ENCODE peak calls at places on chromosome 20, in eight cellular contexts. I is spleen, J is heart left ventricle, H is IMR-90, Z is adrenal gland, T is Peyer's patch, F is HCT116, B is uterus. X is an unnamed sample. For H3K36me3, the result is how much of the 10 kb centered on the place peaks cover.

GRCh38 chr20:51452091-51452613 is 90.4 kb downstream of the NFATC2 start:
- DNase-seq in I (no peak), J (no peak), H (no peak), Z (no peak), T (no peak), F (no peak), B (no peak), X (no peak)

GRCh38 chr20:33704197-33704924 is 15.7 kb downstream of the PXMP4 start:
- DNase-seq in I (no peak), J (no peak), H (no peak), Z (no peak), T (no peak), F (no peak), B (no peak), X (no peak)

GRCh38 chr20:43388267-43389081 is 69.2 kb upstream of the SRSF6 start:
- DNase-seq in I (no peak), J (peak), H (peak), Z (no peak), T (no peak), F (no peak), B (peak), X (peak)

GRCh38 chr20:11373391-11373790 is 544.3 kb upstream of the BTBD3 start:
- DNase-seq in I (no peak), J (no peak), H (no peak), Z (no peak), T (no peak), F (no peak), B (peak), X (peak)

GRCh38 chr20:32285621-32286334 is 8.3 kb downstream of the KIF3B start:
- DNase-seq in I (no peak), J (no peak), H (peak), Z (peak), T (no peak), F (no peak), B (no peak), X (no peak)

GRCh38 chr20:32538526-32538918 is 46.6 kb downstream of the NOL4L start:
- DNase-seq in I (peak), J (no peak), H (no peak), Z (no peak), T (no peak), F (no peak), B (no peak), X (no peak)

GRCh38 chr20:43750774-43751166 is 24.0 kb upstream of the GTSF1L start:
- DNase-seq in I (no peak), J (no peak), H (no peak), Z (no peak), T (no peak), F (no peak), B (no peak), X (no peak)

GRCh38 chr20:58700121-58700780 is 7.7 kb downstream of the NPEPL1 start:
- DNase-seq in I (peak), J (peak), H (peak), Z (peak), T (peak), F (no peak), B (peak), X (no peak)

GRCh38 chr20:45098096-45098773 is 2.7 kb downstream of the KCNS1 start:
- DNase-seq in I (no peak), J (no peak), H (no peak), Z (peak), T (no peak), F (no peak), B (no peak), X (peak)

GRCh38 chr20:24851346-24852019 is 97.6 kb upstream of the CST7 start:
- DNase-seq in I (no peak), J (no peak), H (no peak), Z (no peak), T (no peak), F (no peak), B (no peak), X (no peak)

GRCh38 chr20:59751075-59751711 is 146.9 kb downstream of the PHACTR3 start:
- DNase-seq in I (peak), J (peak), H (peak), Z (peak), T (peak), F (peak), B (peak), X (peak)

GRCh38 chr20:23091741-23092408 is 5.8 kb upstream of the CD93 start:
- DNase-seq in I (no peak), J (no peak), H (no peak), Z (no peak), T (no peak), F (no peak), B (no peak), X (no peak)

GRCh38 chr20:5654557-5654956 is 95.6 kb upstream of the SHLD1 start:
- DNase-seq in I (no peak), J (no peak), H (peak), Z (no peak), T (no peak), F (no peak), B (no peak), X (no peak)

GRCh38 chr20:18323705-18324104 is 35.4 kb downstream of the ZNF133 start:
- DNase-seq in I (no peak), J (no peak), H (no peak), Z (no peak), T (no peak), F (no peak), B (no peak), X (no peak)

GRCh38 chr20:3744806-3745685 is 12.6 kb downstream of the HSPA12B start:
- DNase-seq in I (peak), J (peak), H (no peak), Z (peak), T (peak), F (peak), B (peak), X (peak)

GRCh38 chr20:54177378-54177777 is 3.6 kb upstream of the CYP24A1 start:
- DNase-seq in I (no peak), J (no peak), H (no peak), Z (no peak), T (no peak), F (no peak), B (no peak), X (no peak)

GRCh38 chr20:17735959-17736621 is 36.3 kb downstream of the BANF2 start:
- DNase-seq in I (no peak), J (no peak), H (peak), Z (no peak), T (no peak), F (no peak), B (no peak), X (no peak)

GRCh38 chr20:49983848-49984408 is 1.1 kb downstream of the SNAI1 start:
- DNase-seq in I (no peak), J (peak), H (peak), Z (no peak), T (no peak), F (no peak), B (peak), X (peak)

GRCh38 chr20:33944914-33945313 is 48.8 kb upstream of the RALY start:
- DNase-seq in I (no peak), J (no peak), H (no peak), Z (no peak), T (no peak), F (no peak), B (no peak), X (no peak)

GRCh38 chr20:64244870-64245603 is 10.5 kb upstream of the PCMTD2 start:
- DNase-seq in I (peak), J (no peak), H (no peak), Z (no peak), T (no peak), F (no peak), B (peak), X (no peak)

GRCh38 chr20:17445561-17445960 is 85.6 kb downstream of the BFSP1 start:
- DNase-seq in I (no peak), J (no peak), H (no peak), Z (peak), T (no peak), F (no peak), B (no peak), X (no peak)

GRCh38 chr20:44074252-44075151 is 112.5 kb downstream of the JPH2 start:
- DNase-seq in I (no peak), J (peak), H (peak), Z (peak), T (no peak), F (no peak), B (no peak), X (no peak)

GRCh38 chr20:52193133-52193532 is 1.6 kb upstream of the ZFP64 start:
- DNase-seq in I (no peak), J (no peak), H (no peak), Z (no peak), T (no peak), F (no peak), B (no peak), X (no peak)

GRCh38 chr20:45502561-45502960 is 12.9 kb downstream of the SPINT3 start:
- DNase-seq in I (no peak), J (no peak), H (no peak), Z (no peak), T (no peak), F (no peak), B (no peak), X (no peak)

GRCh38 chr20:34675561-34675960 is 1.3 kb downstream of the PIGU start:
- DNase-seq in I (no peak), J (no peak), H (no peak), Z (no peak), T (no peak), F (no peak), B (no peak), X (no peak)

GRCh38 chr20:44398303-44398702 is 42.8 kb downstream of the HNF4A start:
- DNase-seq in I (no peak), J (no peak), H (peak), Z (no peak), T (no peak), F (no peak), B (no peak), X (no peak)

GRCh38 chr20:53874104-53874503 is 196.3 kb downstream of the BCAS1 start:
- DNase-seq in I (no peak), J (no peak), H (no peak), Z (no peak), T (no peak), F (no peak), B (no peak), X (no peak)

GRCh38 chr20:47506335-47506734 is 4.6 kb downstream of the NCOA3 start:
- DNase-seq in I (no peak), J (no peak), H (no peak), Z (no peak), T (no peak), F (no peak), B (no peak), X (no peak)

GRCh38 chr20:25274481-25274880 is 26.6 kb downstream of the PYGB start:
- DNase-seq in I (peak), J (peak), H (no peak), Z (peak), T (peak), F (no peak), B (peak), X (peak)

GRCh38 chr20:34864216-34864615 is 8.4 kb downstream of the GGT7 start:
- DNase-seq in I (no peak), J (no peak), H (no peak), Z (no peak), T (no peak), F (no peak), B (no peak), X (no peak)

GRCh38 chr20:50267041-50267865 is 76.6 kb downstream of the CEBPB start:
- DNase-seq in I (no peak), J (no peak), H (peak), Z (peak), T (peak), F (peak), B (no peak), X (peak)

GRCh38 chr20:63976980-63977391 is 2.5 kb downstream of the SAMD10 start:
- DNase-seq in I (peak), J (no peak), H (no peak), Z (peak), T (peak), F (no peak), B (no peak), X (no peak)

GRCh38 chr20:46195264-46196038 is 77.3 kb downstream of the CD40 start:
- DNase-seq in I (no peak), J (no peak), H (no peak), Z (no peak), T (no peak), F (no peak), B (no peak), X (no peak)

GRCh38 chr20:44010162-44010704 is 95.6 kb downstream of the TOX2 start:
- DNase-seq in I (no peak), J (no peak), H (no peak), Z (no peak), T (no peak), F (no peak), B (no peak), X (no peak)

GRCh38 chr20:48651271-48651670 is 176.5 kb downstream of the PREX1 start:
- DNase-seq in I (peak), J (no peak), H (no peak), Z (no peak), T (no peak), F (no peak), B (no peak), X (no peak)

GRCh38 chr20:48648482-48649051 is 179.2 kb downstream of the PREX1 start:
- DNase-seq in I (peak), J (peak), H (no peak), Z (peak), T (peak), F (no peak), B (no peak), X (no peak)

GRCh38 chr20:48647873-48648272 is 179.9 kb downstream of the PREX1 start:
- DNase-seq in I (no peak), J (no peak), H (no peak), Z (no peak), T (no peak), F (no peak), B (no peak), X (no peak)

GRCh38 chr20:48649104-48649626 is 178.6 kb downstream of the PREX1 start:
- DNase-seq in I (peak), J (no peak), H (no peak), Z (no peak), T (no peak), F (no peak), B (no peak), X (no peak)

DNA sequence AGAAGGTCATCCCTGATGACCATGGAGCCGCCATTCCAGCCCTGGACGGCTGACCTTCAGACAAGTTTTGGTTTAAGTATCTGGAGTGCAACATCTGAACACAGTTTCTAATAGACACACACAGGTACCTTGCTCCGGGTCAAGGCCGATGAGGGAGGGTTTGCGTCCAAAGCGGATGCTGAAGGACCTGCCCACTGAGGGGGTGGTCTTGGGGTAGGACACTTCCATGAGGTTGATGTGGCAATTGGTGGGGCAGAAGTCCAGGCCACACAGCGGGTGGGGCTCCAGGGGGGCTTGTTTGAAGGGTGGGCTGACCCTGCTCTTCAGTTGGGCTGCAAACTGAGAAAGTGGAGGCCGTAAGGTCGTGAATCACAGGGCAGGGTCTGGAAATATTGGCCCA is 177.9 kb downstream of the PREX1 start:
- DNase-seq in I (peak), J (no peak), H (no peak), Z (no peak), T (no peak), F (no peak), B (no peak), X (no peak)
- H3K36me3 ChIP-seq in I (half or more), J (half or more), H (under half), Z (under half), T (under half), F (under half), B (under half), X (under half)

GRCh38 chr20:16078172-16078898 is 494.9 kb downstream of the KIF16B start:
- DNase-seq in I (no peak), J (no peak), H (no peak), Z (no peak), T (no peak), F (no peak), B (no peak), X (no peak)

GRCh38 chr20:16083639-16084280 is 489.5 kb downstream of the KIF16B start:
- DNase-seq in I (no peak), J (no peak), H (no peak), Z (no peak), T (no peak), F (no peak), B (no peak), X (no peak)

GRCh38 chr20:16082051-16082550 is 491.1 kb downstream of the KIF16B start:
- DNase-seq in I (no peak), J (no peak), H (no peak), Z (no peak), T (no peak), F (no peak), B (no peak), X (no peak)

DNA sequence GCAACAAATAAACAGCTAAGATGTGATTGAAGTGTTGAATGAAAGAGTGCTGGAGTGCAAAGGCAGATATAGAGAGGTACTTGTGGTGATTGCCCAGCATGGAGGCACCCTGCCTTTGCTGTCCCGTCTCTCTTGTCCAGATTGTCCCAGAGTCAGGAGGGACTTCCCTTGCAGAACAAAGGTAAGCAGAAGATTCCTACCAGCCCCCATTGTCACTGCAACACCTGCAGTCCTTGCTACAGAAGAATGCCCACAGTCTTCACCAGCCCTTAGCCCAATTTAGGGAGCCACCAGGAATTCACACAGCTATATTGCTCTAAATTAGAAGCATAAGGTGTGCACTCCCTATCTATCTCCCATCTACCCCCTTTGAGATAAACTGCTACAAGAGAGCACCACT is 491.8 kb downstream of the KIF16B start:
- DNase-seq in I (no peak), J (no peak), H (no peak), Z (no peak), T (no peak), F (no peak), B (no peak), X (no peak)
- TF ChIP-seq POLR2A in I (no peak), J (no peak), H (no peak), Z (no peak), T (no peak), F (no peak), B (no peak), X (no peak)

GRCh38 chr20:19828233-19828632 is 70.2 kb downstream of the RIN2 start:
- DNase-seq in I (no peak), J (no peak), H (peak), Z (no peak), T (no peak), F (peak), B (no peak), X (no peak)
- TF ChIP-seq CTCF in I (peak), J (peak), H (peak), Z (no peak), T (peak), F (peak), B (no peak), X (peak)

DNA sequence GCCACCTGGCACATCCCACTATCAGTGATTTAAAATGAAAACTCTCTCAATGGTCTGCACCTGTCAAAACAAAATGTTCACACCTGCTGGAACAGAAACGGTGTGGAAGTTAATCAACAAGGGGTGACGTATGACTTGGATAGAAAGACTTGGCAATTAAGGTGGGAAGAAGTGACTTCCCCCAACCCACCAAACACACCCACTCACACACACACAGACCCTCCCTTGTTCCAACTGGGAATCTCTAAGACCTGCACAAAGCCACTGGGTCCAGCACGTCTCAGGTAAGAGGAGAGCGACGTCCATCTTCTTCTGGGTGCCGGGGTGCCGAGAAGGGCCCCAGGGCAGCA is 25.1 kb upstream of the TCFL5 start:
- DNase-seq in I (no peak), J (no peak), H (no peak), Z (no peak), T (no peak), F (no peak), B (no peak), X (no peak)
- H3K36me3 ChIP-seq in I (half or more), J (half or more), H (under half), Z (under half), T (under half), F (under half), B (under half), X (under half)

GRCh38 chr20:62364911-62365736 is 2.0 kb downstream of the LAMA5 start:
- DNase-seq in I (no peak), J (peak), H (no peak), Z (peak), T (no peak), F (no peak), B (no peak), X (peak)
- TF ChIP-seq POLR2A in I (no peak), J (peak), H (no peak), Z (peak), T (no peak), F (no peak), B (no peak), X (no peak)

DNA sequence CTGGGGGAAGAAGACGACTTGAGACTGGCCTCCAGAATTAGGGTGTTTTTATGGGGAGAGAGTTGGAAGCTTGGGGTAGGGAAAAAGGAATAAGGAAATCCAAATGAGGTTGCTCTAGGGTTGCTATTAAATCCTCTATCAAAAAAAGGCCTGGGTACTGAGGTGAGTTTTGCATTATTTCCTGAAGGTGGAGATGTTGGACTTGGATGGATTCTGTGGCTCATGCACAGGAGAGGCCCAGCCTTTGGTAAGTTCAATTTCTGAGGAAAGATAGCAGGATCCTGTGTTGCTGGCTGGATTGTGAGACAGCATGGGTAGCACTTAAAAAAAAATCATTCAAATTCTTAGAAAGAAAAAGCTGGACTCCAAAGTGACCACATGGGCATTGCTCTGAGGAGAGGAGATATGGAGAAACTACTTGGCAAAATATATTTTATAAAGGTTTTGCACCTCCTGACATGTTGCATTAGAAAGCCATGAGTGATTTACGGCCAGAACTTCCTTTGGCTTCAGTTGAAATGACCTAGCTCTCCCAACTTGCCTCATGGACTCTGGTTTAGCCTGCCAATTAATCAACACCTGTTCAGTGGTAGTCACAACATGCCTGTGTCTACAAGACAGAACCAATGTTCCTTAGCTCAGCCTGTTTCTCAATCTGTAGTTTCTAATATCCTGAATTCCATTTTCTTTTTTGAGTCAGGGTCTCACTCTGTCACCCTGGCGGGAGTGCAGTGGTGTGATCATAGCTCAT is 152.1 kb upstream of the RALGAPA2 start:
- DNase-seq in I (no peak), J (no peak), H (no peak), Z (no peak), T (no peak), F (no peak), B (no peak), X (peak)
- TF ChIP-seq CTCF in I (no peak), J (peak), H (no peak), Z (no peak), T (peak), F (peak), B (peak), X (peak)

DNA sequence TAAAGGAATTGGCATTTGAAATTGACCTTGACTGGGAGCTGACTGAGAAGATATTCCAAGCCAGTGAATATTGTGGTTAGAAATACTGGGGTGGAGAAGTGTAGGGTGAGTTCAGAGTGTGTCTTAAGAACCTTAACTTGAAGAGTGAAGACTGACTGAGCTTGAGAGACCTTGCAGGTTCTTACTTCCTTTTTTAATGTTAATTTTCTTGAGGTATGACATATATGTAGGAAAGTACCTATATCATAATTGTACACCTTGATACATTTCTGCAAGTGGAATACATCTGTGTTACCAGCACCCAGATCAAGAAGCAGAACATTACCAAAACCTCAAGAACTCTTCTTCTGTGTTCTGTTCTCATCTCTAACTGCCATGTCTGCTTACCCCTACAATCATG is 11.0 kb downstream of the DHX35 start:
- DNase-seq in I (no peak), J (no peak), H (no peak), Z (no peak), T (no peak), F (no peak), B (no peak), X (no peak)
- H3K36me3 ChIP-seq in I (under half), J (under half), H (under half), Z (under half), T (under half), F (under half), B (under half), X (under half)